ENCODE peak calls at places on chromosome 1, in five cellular contexts. One of them, this sample, is unnamed.

GRCh38 chr1:89781494-89782126 is 39.2 kb upstream of the LRRC8D start:
- DNase-seq in IMR-90: no peak
- DNase-seq in mesendoderm: no peak
- DNase-seq in neuronal stem cell: no peak
- DNase-seq in mesenchymal stem cell: no peak
- DNase-seq in this sample: no peak

GRCh38 chr1:193589597-193590040 is 403.2 kb upstream of the B3GALT2 start:
- DNase-seq in IMR-90: peak; percentile 62
- DNase-seq in mesendoderm: peak; percentile 14
- DNase-seq in neuronal stem cell: no peak
- DNase-seq in mesenchymal stem cell: no peak
- DNase-seq in this sample: no peak

GRCh38 chr1:73044241-73044640 is 761.9 kb upstream of the NEGR1 start:
- DNase-seq in IMR-90: no peak
- DNase-seq in mesendoderm: no peak
- DNase-seq in neuronal stem cell: no peak
- DNase-seq in mesenchymal stem cell: no peak
- DNase-seq in this sample: no peak

GRCh38 chr1:149937779-149938178 is 1.1 kb upstream of the MTMR11 start:
- DNase-seq in IMR-90: no peak
- DNase-seq in mesendoderm: no peak
- DNase-seq in neuronal stem cell: no peak
- DNase-seq in mesenchymal stem cell: peak; percentile 37
- DNase-seq in this sample: no peak

GRCh38 chr1:175870217-175870616 is 126.8 kb upstream of the TNR start:
- DNase-seq in IMR-90: no peak
- DNase-seq in mesendoderm: no peak
- DNase-seq in neuronal stem cell: no peak
- DNase-seq in mesenchymal stem cell: no peak
- DNase-seq in this sample: no peak

GRCh38 chr1:168709896-168710305 is 19.1 kb downstream of the DPT start:
- DNase-seq in IMR-90: no peak
- DNase-seq in mesendoderm: no peak
- DNase-seq in neuronal stem cell: no peak
- DNase-seq in mesenchymal stem cell: peak; percentile 88
- DNase-seq in this sample: no peak

GRCh38 chr1:175470591-175470990 is 272.8 kb downstream of the TNR start:
- DNase-seq in IMR-90: no peak
- DNase-seq in mesendoderm: no peak
- DNase-seq in neuronal stem cell: no peak
- DNase-seq in mesenchymal stem cell: no peak
- DNase-seq in this sample: no peak

GRCh38 chr1:84300991-84301758 is at the start of gene SAMD13:
- DNase-seq in IMR-90: peak; percentile 69
- DNase-seq in mesendoderm: no peak
- DNase-seq in neuronal stem cell: no peak
- DNase-seq in mesenchymal stem cell: peak; percentile 66
- DNase-seq in this sample: no peak

GRCh38 chr1:165467706-165468105 is 22.8 kb upstream of the RXRG start:
- DNase-seq in IMR-90: no peak
- DNase-seq in mesendoderm: no peak
- DNase-seq in neuronal stem cell: no peak
- DNase-seq in mesenchymal stem cell: no peak
- DNase-seq in this sample: no peak

GRCh38 chr1:153790996-153791855 is 16.0 kb downstream of the SLC27A3 start:
- DNase-seq in IMR-90: peak; percentile 94
- DNase-seq in mesendoderm: no peak
- DNase-seq in neuronal stem cell: no peak
- DNase-seq in mesenchymal stem cell: peak; percentile 96
- DNase-seq in this sample: no peak

GRCh38 chr1:3627515-3628253 is 2.9 kb downstream of the TPRG1L start:
- DNase-seq in IMR-90: no peak
- DNase-seq in mesendoderm: no peak
- DNase-seq in neuronal stem cell: no peak
- DNase-seq in mesenchymal stem cell: no peak
- DNase-seq in this sample: no peak

GRCh38 chr1:32220746-32221580 is 1.2 kb downstream of the TMEM234 start:
- DNase-seq in IMR-90: no peak
- DNase-seq in mesendoderm: no peak
- DNase-seq in neuronal stem cell: no peak
- DNase-seq in mesenchymal stem cell: no peak
- DNase-seq in this sample: no peak

GRCh38 chr1:101309334-101310221 is 72.8 kb downstream of the S1PR1 start:
- DNase-seq in IMR-90: peak; percentile 56
- DNase-seq in mesendoderm: peak; percentile 86
- DNase-seq in neuronal stem cell: peak; percentile 46
- DNase-seq in mesenchymal stem cell: peak; percentile 50
- DNase-seq in this sample: peak; percentile 61

GRCh38 chr1:228276901-228277490 is 69.2 kb downstream of the OBSCN start:
- DNase-seq in IMR-90: no peak
- DNase-seq in mesendoderm: no peak
- DNase-seq in neuronal stem cell: no peak
- DNase-seq in mesenchymal stem cell: no peak
- DNase-seq in this sample: peak; percentile 34

GRCh38 chr1:32142446-32143301 is 34.8 kb downstream of the KPNA6 start:
- DNase-seq in IMR-90: peak; percentile 88
- DNase-seq in mesendoderm: peak; percentile 80
- DNase-seq in neuronal stem cell: no peak
- DNase-seq in mesenchymal stem cell: peak; percentile 95
- DNase-seq in this sample: no peak

GRCh38 chr1:242886137-242886536 is 361.6 kb upstream of the PLD5 start:
- DNase-seq in IMR-90: no peak
- DNase-seq in mesendoderm: no peak
- DNase-seq in neuronal stem cell: no peak
- DNase-seq in mesenchymal stem cell: no peak
- DNase-seq in this sample: no peak

GRCh38 chr1:100353073-100353801 is 931 bp downstream of the CDC14A start:
- DNase-seq in IMR-90: no peak
- DNase-seq in mesendoderm: peak; percentile 80
- DNase-seq in neuronal stem cell: no peak
- DNase-seq in mesenchymal stem cell: peak; percentile 48
- DNase-seq in this sample: no peak

DNA sequence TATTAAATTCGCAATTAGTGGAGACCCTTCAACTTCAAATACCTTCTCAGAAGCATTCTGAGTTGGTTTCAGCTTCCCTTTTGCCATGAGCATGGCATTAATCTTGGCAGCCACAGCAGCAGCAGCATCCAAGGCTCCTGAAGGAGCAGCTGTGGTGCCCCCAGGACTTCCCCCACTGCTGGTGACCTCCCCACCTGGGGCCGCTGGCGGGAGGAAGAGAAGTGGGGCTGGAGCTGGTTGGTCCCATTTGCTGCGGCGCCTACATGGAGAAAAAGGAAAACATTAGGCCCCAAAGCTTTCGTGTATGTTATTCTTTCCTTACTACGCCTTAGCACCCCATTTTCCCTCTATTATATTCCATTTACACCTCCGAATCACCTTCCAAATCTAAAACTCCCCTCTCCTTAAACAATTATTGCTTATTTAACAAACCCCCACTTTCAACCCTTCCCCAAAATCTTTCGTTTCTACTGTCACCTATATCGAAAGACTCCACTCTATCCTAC is 569 bp downstream of the KHDC4 start:
- DNase-seq in IMR-90: no peak
- DNase-seq in mesendoderm: no peak
- DNase-seq in neuronal stem cell: no peak
- DNase-seq in mesenchymal stem cell: no peak
- DNase-seq in this sample: no peak
- H2BK5ac ChIP-seq in IMR-90: peak overlapping the region; percentile 86
- H2BK5ac ChIP-seq in mesendoderm: peak overlapping the region; percentile 91
- H2BK5ac ChIP-seq in neuronal stem cell: no peak overlapping the region
- H2BK5ac ChIP-seq in mesenchymal stem cell: peak overlapping the region; percentile 93
- H2BK5ac ChIP-seq in this sample: peak overlapping the region; percentile 88

DNA sequence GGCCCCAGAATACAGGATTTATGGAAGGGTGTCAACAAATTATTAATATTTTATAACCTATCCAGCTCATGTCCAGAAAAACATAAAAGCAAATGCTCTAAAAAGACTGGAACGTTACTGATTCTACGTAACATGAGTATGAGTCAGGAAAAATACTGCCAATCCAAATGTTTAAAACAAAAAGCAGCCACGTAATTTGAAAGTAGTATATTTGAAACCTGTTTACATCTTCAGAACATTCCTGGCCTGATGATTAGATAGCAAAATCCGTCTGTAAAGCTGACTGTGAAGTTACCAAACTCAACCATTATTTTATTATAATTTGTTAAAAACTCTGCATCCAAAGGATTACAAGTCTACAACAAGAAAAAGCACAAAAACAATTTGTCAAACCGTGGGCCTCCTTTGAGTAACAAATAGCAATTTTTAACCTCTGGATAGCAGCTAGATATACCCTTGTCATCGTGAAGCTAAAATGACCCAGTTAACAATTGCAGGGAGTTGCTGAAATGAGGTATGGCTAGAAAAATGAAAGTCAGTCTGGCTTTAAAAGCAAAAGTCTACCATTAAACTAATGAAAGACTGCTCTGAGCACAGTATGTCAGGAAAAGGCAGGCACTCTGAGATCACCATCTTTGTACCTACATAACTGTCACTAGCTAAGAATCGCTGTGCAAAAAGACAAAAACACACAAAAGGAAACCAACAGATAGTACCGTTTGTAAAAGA is 1.2 kb downstream of the UBR4 start:
- DNase-seq in IMR-90: peak; percentile 91
- DNase-seq in mesendoderm: no peak
- DNase-seq in neuronal stem cell: no peak
- DNase-seq in mesenchymal stem cell: peak; percentile 83
- DNase-seq in this sample: no peak
- H2BK5ac ChIP-seq in IMR-90: peak overlapping the region; percentile 94
- H2BK5ac ChIP-seq in mesendoderm: no peak overlapping the region
- H2BK5ac ChIP-seq in neuronal stem cell: no peak overlapping the region
- H2BK5ac ChIP-seq in mesenchymal stem cell: peak overlapping the region; percentile 88
- H2BK5ac ChIP-seq in this sample: no peak overlapping the region

DNA sequence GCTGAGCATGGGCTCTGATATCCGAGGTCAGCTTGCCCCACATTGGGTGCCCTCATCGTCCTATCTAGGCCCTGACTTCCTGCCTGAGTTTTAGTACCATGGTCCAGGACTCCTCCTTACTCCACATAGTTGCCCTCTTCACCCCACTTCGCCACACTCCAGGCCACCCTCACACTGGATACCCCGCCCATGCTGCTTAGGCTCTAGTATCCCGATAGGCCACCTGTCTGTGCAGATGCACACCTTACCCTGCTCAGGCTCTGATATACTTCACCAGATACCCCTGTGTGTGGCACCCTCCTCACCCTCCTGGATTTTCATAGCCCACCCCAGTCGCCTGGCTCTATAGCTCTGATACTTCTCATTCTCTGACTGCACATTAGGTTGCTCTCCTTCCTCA is 145.5 kb upstream of the SERTAD4 start:
- DNase-seq in IMR-90: no peak
- DNase-seq in mesendoderm: no peak
- DNase-seq in neuronal stem cell: no peak
- DNase-seq in mesenchymal stem cell: no peak
- DNase-seq in this sample: no peak
- H2BK5ac ChIP-seq in IMR-90: no peak overlapping the region
- H2BK5ac ChIP-seq in mesendoderm: no peak overlapping the region
- H2BK5ac ChIP-seq in neuronal stem cell: no peak overlapping the region
- H2BK5ac ChIP-seq in mesenchymal stem cell: no peak overlapping the region
- H2BK5ac ChIP-seq in this sample: no peak overlapping the region

GRCh38 chr1:45302505-45303331 is 24.0 kb upstream of the HPDL start:
- DNase-seq in IMR-90: no peak
- DNase-seq in mesendoderm: no peak
- DNase-seq in neuronal stem cell: no peak
- DNase-seq in mesenchymal stem cell: no peak
- DNase-seq in this sample: no peak
- H2BK5ac ChIP-seq in IMR-90: peak overlapping the region; percentile 60
- H2BK5ac ChIP-seq in mesendoderm: no peak overlapping the region
- H2BK5ac ChIP-seq in neuronal stem cell: no peak overlapping the region
- H2BK5ac ChIP-seq in mesenchymal stem cell: no peak overlapping the region
- H2BK5ac ChIP-seq in this sample: no peak overlapping the region

GRCh38 chr1:15848143-15848928 is 829 bp downstream of the SPEN start:
- DNase-seq in IMR-90: peak; percentile 23
- DNase-seq in mesendoderm: peak; percentile 48
- DNase-seq in neuronal stem cell: no peak
- DNase-seq in mesenchymal stem cell: peak; percentile 59
- DNase-seq in this sample: peak; percentile 50

GRCh38 chr1:15847100-15847892 is at the start of gene SPEN:
- DNase-seq in IMR-90: peak; percentile 96
- DNase-seq in mesendoderm: peak; percentile 98
- DNase-seq in neuronal stem cell: peak; percentile 98
- DNase-seq in mesenchymal stem cell: peak; percentile 97
- DNase-seq in this sample: peak; percentile 91

GRCh38 chr1:15849775-15850449 is 2.4 kb downstream of the SPEN start:
- DNase-seq in IMR-90: peak; percentile 60
- DNase-seq in mesendoderm: peak; percentile 91
- DNase-seq in neuronal stem cell: peak; percentile 69
- DNase-seq in mesenchymal stem cell: peak; percentile 86
- DNase-seq in this sample: peak; percentile 69

GRCh38 chr1:15848929-15849774 is 1.6 kb downstream of the SPEN start:
- DNase-seq in IMR-90: peak; percentile 82
- DNase-seq in mesendoderm: peak; percentile 95
- DNase-seq in neuronal stem cell: peak; percentile 88
- DNase-seq in mesenchymal stem cell: peak; percentile 96
- DNase-seq in this sample: peak; percentile 87

DNA sequence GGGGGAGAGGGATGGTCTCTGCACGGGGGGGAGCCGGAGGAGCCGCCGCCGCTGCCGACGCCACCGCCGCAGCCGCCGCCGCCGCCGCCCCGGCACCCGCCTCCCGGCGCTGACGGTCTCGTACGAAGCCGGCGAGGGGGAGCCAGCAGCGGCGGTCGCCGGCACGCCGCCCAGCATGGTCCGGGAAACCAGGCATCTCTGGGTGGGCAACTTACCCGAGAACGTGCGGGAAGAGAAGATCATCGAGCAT is 311 bp downstream of the SPEN start:
- DNase-seq in IMR-90: no peak
- DNase-seq in mesendoderm: no peak
- DNase-seq in neuronal stem cell: no peak
- DNase-seq in mesenchymal stem cell: no peak
- DNase-seq in this sample: no peak
- H2BK5ac ChIP-seq in IMR-90: peak overlapping the region; percentile 79
- H2BK5ac ChIP-seq in mesendoderm: no peak overlapping the region
- H2BK5ac ChIP-seq in neuronal stem cell: peak overlapping the region; percentile 76
- H2BK5ac ChIP-seq in mesenchymal stem cell: peak overlapping the region; percentile 26
- H2BK5ac ChIP-seq in this sample: no peak overlapping the region

GRCh38 chr1:156291226-156292061 is 4.0 kb downstream of the GLMP start:
- DNase-seq in IMR-90: peak; percentile 72
- DNase-seq in mesendoderm: peak; percentile 95
- DNase-seq in neuronal stem cell: peak; percentile 64
- DNase-seq in mesenchymal stem cell: peak; percentile 88
- DNase-seq in this sample: peak; percentile 97
- H2BK5ac ChIP-seq in IMR-90: peak overlapping the region; percentile 75
- H2BK5ac ChIP-seq in mesendoderm: no peak overlapping the region
- H2BK5ac ChIP-seq in neuronal stem cell: peak overlapping the region; percentile 62
- H2BK5ac ChIP-seq in mesenchymal stem cell: no peak overlapping the region
- H2BK5ac ChIP-seq in this sample: no peak overlapping the region

DNA sequence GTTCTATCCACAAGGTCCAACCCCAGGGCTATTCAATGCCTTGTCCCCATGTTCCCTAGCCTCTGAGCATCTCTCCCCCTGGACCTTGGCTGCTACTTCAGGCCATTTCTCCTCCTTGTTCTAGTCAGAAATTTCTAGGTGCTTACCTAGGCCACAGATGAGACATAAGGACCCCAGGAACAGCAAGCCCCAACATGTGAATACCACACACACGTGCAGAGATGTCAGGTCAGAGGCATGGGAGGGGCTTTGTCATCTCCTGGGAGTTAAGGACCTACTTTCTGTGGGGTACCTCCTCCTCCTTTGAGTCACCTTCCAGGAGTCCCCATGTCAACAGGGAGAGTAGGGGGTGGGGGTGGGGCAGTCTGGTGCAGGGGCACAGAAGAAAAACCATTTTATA is 7.1 kb upstream of the RGS16 start:
- DNase-seq in IMR-90: no peak
- DNase-seq in mesendoderm: no peak
- DNase-seq in neuronal stem cell: no peak
- DNase-seq in mesenchymal stem cell: no peak
- DNase-seq in this sample: no peak
- H2BK5ac ChIP-seq in IMR-90: no peak overlapping the region
- H2BK5ac ChIP-seq in mesendoderm: no peak overlapping the region
- H2BK5ac ChIP-seq in neuronal stem cell: no peak overlapping the region
- H2BK5ac ChIP-seq in mesenchymal stem cell: no peak overlapping the region
- H2BK5ac ChIP-seq in this sample: no peak overlapping the region